ENCODE peak calls at places on chromosomes 5 and 9, in ten cellular contexts. M, F, N, D, U, H, X, P, B and R are unnamed samples.

GRCh38 chr5:171673328-171673727 is 112.3 kb upstream of the SMIM23 start:
- DNase-seq in B (no peak), F (no peak), D (no peak), H (no peak), P (no peak), X (no peak), M (no peak), N (no peak), U (no peak), R (no peak)

GRCh38 chr9:137669261-137669672 is 50.5 kb downstream of the EHMT1 start:
- DNase-seq in F (no peak), X (no peak), N (no peak), D (no peak), P (no peak), B (no peak), U (no peak), H (no peak), M (no peak), R (no peak)

GRCh38 chr5:39433838-39434237 is 9.1 kb upstream of the DAB2 start:
- DNase-seq in H (no peak), M (no peak), X (no peak), N (no peak), U (no peak), P (no peak), F (no peak), B (no peak), D (no peak), R (no peak)

GRCh38 chr5:62731011-62731410 is 152.4 kb downstream of the LRRC70 start:
- DNase-seq in U (no peak), H (no peak), B (no peak), N (no peak), D (no peak), F (no peak), X (no peak), P (no peak), M (no peak), R (no peak)

GRCh38 chr9:109793196-109793595 is 13.2 kb downstream of the PALM2AKAP2 start:
- DNase-seq in X (peak), B (no peak), H (no peak), N (peak), U (no peak), F (peak), P (no peak), M (peak), D (peak), R (no peak)

GRCh38 chr9:8859416-8859815 is 1059.8 kb upstream of the DMAC1 start:
- DNase-seq in D (no peak), P (no peak), H (no peak), B (no peak), X (no peak), M (no peak), U (no peak), F (peak), N (no peak), R (no peak)

GRCh38 chr9:105842023-105842644 is 147.8 kb downstream of the TMEM38B start:
- DNase-seq in N (no peak), P (no peak), D (peak), H (no peak), F (peak), M (peak), X (peak), U (peak), B (no peak), R (peak)

GRCh38 chr9:9275656-9276055 is 1337.1 kb downstream of the PTPRD start:
- DNase-seq in H (no peak), F (no peak), D (no peak), M (no peak), P (no peak), B (no peak), U (no peak), N (no peak), X (no peak), R (no peak)

GRCh38 chr9:107351382-107352045 is 68.4 kb downstream of the RAD23B start:
- DNase-seq in N (no peak), H (no peak), F (no peak), U (no peak), P (no peak), B (no peak), X (no peak), M (no peak), D (peak), R (no peak)

GRCh38 chr9:38039090-38039906 is 29.7 kb downstream of the SHB start:
- DNase-seq in N (no peak), D (no peak), F (peak), U (no peak), H (no peak), M (no peak), P (no peak), B (no peak), X (no peak), R (no peak)

GRCh38 chr9:4080889-4081548 is 218.8 kb downstream of the GLIS3 start:
- DNase-seq in H (no peak), P (peak), U (no peak), D (no peak), X (no peak), N (no peak), M (no peak), F (no peak), B (no peak), R (peak)

GRCh38 chr9:113488071-113488470 is 24.5 kb downstream of the RGS3 start:
- DNase-seq in P (no peak), M (no peak), F (no peak), U (no peak), X (no peak), H (no peak), D (peak), N (no peak), B (no peak), R (no peak)

GRCh38 chr9:103397868-103398600 is 402.9 kb downstream of the CYLC2 start:
- DNase-seq in H (peak), F (no peak), N (peak), X (no peak), M (peak), U (peak), D (peak), B (no peak), P (peak), R (no peak)

GRCh38 chr9:16499866-16500265 is 370.6 kb downstream of the BNC2 start:
- DNase-seq in P (no peak), M (no peak), U (no peak), B (no peak), H (no peak), D (peak), F (no peak), X (no peak), N (no peak), R (no peak)

GRCh38 chr5:154351566-154351965 is 94.2 kb upstream of the SAP30L start:
- DNase-seq in M (no peak), P (no peak), B (no peak), H (no peak), N (no peak), D (peak), F (no peak), X (no peak), U (no peak), R (no peak)

GRCh38 chr5:143442398-143442797 is 38.9 kb upstream of the NR3C1 start:
- DNase-seq in D (no peak), P (no peak), F (peak), U (no peak), B (no peak), M (no peak), N (no peak), X (no peak), H (no peak), R (no peak)

GRCh38 chr9:114461468-114461867 is 43.8 kb downstream of the WHRN start:
- DNase-seq in B (no peak), H (no peak), D (no peak), N (no peak), M (no peak), F (no peak), P (peak), U (no peak), X (no peak), R (no peak)

GRCh38 chr5:142016576-142016975 is 3.7 kb upstream of the GNPDA1 start:
- DNase-seq in D (no peak), X (no peak), F (no peak), B (no peak), N (no peak), P (no peak), H (no peak), U (no peak), M (no peak), R (no peak)

GRCh38 chr9:134591082-134591571 is 50.5 kb upstream of the COL5A1 start:
- DNase-seq in M (no peak), F (no peak), X (no peak), U (no peak), D (no peak), B (no peak), P (no peak), H (no peak), N (no peak), R (no peak)

GRCh38 chr9:115374724-115375268 is 256.8 kb upstream of the TNC start:
- DNase-seq in F (no peak), D (peak), N (no peak), B (no peak), P (no peak), H (no peak), M (no peak), U (no peak), X (no peak), R (no peak)

GRCh38 chr5:39517800-39518199 is 93.0 kb upstream of the DAB2 start:
- DNase-seq in M (peak), N (peak), U (no peak), X (peak), D (peak), P (no peak), B (no peak), H (no peak), F (peak), R (no peak)

GRCh38 chr5:102375256-102375655 is 79.2 kb upstream of the SLCO4C1 start:
- DNase-seq in D (no peak), X (no peak), P (no peak), N (no peak), B (no peak), H (no peak), U (no peak), F (no peak), M (no peak), R (no peak)

GRCh38 chr5:15555176-15555575 is 55.2 kb downstream of the FBXL7 start:
- DNase-seq in D (no peak), N (no peak), U (no peak), B (no peak), X (no peak), F (no peak), P (no peak), H (no peak), M (no peak), R (no peak)

GRCh38 chr9:127397722-127398647 is 1.0 kb downstream of the SLC2A8 start:
- DNase-seq in H (no peak), F (peak), X (no peak), N (peak), D (peak), U (peak), P (peak), M (peak), B (peak), R (peak)

GRCh38 chr5:88787856-88788255 is 95.1 kb downstream of the MEF2C start:
- DNase-seq in F (no peak), H (no peak), B (no peak), X (no peak), M (no peak), U (no peak), N (no peak), D (no peak), P (no peak), R (no peak)

GRCh38 chr5:756171-756570 is 28.4 kb downstream of the ZDHHC11B start:
- DNase-seq in F (no peak), P (peak), H (no peak), M (no peak), U (no peak), X (no peak), N (no peak), D (no peak), B (no peak), R (no peak)

GRCh38 chr5:115260248-115260647 is 2.4 kb downstream of the PGGT1B start:
- DNase-seq in P (no peak), F (no peak), X (no peak), D (peak), N (no peak), U (no peak), M (no peak), B (no peak), H (no peak), R (no peak)

GRCh38 chr9:20292002-20292401 is 330.3 kb downstream of the MLLT3 start:
- DNase-seq in X (no peak), M (peak), N (peak), F (peak), P (no peak), B (no peak), H (no peak), D (peak), U (no peak), R (no peak)

GRCh38 chr9:3875371-3876132 is 349.8 kb upstream of the RFX3 start:
- DNase-seq in H (no peak), D (peak), U (no peak), N (no peak), P (no peak), F (peak), X (peak), M (peak), B (no peak), R (no peak)

GRCh38 chr5:169160405-169160901 is 140.5 kb downstream of the SLIT3 start:
- DNase-seq in B (no peak), N (no peak), H (no peak), D (peak), U (no peak), M (no peak), P (no peak), F (peak), X (no peak), R (no peak)

GRCh38 chr5:104412649-104413240 is 850.2 kb upstream of the NUDT12 start:
- DNase-seq in F (peak), H (peak), D (peak), P (peak), U (peak), X (no peak), B (no peak), M (peak), N (peak), R (peak)
- TF ChIP-seq CTCF in F (peak), H (peak), D (peak), P (peak), U (peak), X (peak), B (no peak), M (peak), N (peak), R (peak)

DNA sequence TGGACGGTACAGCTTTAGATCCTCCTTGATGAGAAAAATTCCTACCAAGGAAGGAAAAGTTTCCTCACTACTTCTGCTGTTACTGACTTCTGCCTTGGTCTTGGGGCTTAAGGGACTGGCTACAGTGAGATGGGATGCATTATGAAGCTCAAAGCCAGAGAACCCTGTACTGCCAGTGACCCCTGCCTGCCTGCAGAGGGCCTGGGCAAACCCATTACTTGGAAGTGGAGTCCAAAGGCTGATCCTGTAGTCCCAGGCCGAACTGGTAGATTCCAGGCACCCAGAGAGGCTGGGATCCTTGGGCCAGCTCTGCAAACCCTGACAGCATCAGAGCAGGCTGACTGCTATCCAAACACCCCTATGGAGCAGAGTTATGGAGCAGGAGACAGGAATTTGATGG is 25.7 kb upstream of the NR5A1 start:
- DNase-seq in U (no peak), N (no peak), F (no peak), P (peak), M (no peak), B (no peak), H (no peak), X (no peak), D (no peak), R (no peak)
- TF ChIP-seq CTCF in U (no peak), N (no peak), F (no peak), P (peak), M (no peak), B (no peak), H (peak), X (no peak), D (no peak), R (no peak)

GRCh38 chr5:7391215-7391614 is 4.7 kb upstream of the ADCY2 start:
- DNase-seq in P (no peak), H (no peak), F (no peak), B (no peak), X (no peak), N (no peak), D (no peak), M (no peak), U (no peak), R (no peak)
- TF ChIP-seq CTCF in P (peak), H (peak), F (no peak), B (no peak), X (no peak), N (no peak), D (no peak), M (no peak), U (peak), R (no peak)

GRCh38 chr5:73437126-73438047 is 11.2 kb downstream of the FOXD1 start:
- DNase-seq in X (no peak), B (no peak), P (peak), D (peak), M (peak), H (no peak), F (peak), U (peak), N (no peak), R (peak)
- TF ChIP-seq CTCF in X (peak), B (no peak), P (peak), D (no peak), M (peak), H (peak), F (peak), U (peak), N (peak), R (no peak)

GRCh38 chr9:123102380-123103113 is 69.1 kb downstream of the GPR21 start:
- DNase-seq in U (peak), X (no peak), D (peak), H (no peak), N (no peak), F (no peak), P (no peak), M (no peak), B (no peak), R (no peak)
- TF ChIP-seq CTCF in U (peak), X (peak), D (peak), H (no peak), N (no peak), F (peak), P (peak), M (no peak), B (no peak), R (peak)

GRCh38 chr5:29005386-29005785 is 1967.0 kb upstream of the CDH9 start:
- DNase-seq in F (no peak), P (no peak), B (no peak), N (no peak), D (no peak), X (no peak), M (no peak), H (no peak), U (peak), R (peak)

GRCh38 chr5:29002481-29002880 is 1964.1 kb upstream of the CDH9 start:
- DNase-seq in B (no peak), X (no peak), U (no peak), N (no peak), P (no peak), D (no peak), H (no peak), M (no peak), F (no peak), R (no peak)

DNA sequence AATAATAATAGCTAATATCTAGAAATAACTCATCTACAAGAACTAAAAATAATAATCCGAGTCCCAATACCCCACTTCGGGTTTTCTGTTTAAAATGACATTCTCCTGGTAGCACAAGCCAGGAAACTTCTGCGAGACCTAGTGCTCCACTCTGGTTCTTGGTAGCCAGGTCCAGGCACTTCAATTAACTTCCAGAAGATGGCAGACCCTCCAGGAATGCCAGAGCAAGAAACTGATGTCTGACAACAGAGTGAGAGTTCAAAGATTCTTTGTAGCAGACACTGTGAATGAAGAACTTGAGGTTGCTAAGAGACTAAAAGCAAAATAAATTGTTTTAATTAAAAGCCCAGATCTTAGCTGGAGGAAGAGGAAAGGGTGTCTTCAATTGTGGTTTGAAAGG is 1963.3 kb upstream of the CDH9 start:
- DNase-seq in B (no peak), F (no peak), X (no peak), M (no peak), U (peak), P (peak), H (no peak), N (no peak), D (no peak), R (peak)
- TF ChIP-seq CTCF in B (no peak), F (no peak), X (no peak), M (no peak), U (peak), P (peak), H (peak), N (no peak), D (no peak), R (no peak)

GRCh38 chr9:117411547-117411946 is 3.3 kb downstream of the ASTN2 start:
- DNase-seq in H (no peak), P (peak), X (no peak), N (peak), D (peak), F (peak), B (no peak), U (peak), M (peak), R (peak)
- TF ChIP-seq CTCF in H (peak), P (peak), X (peak), N (peak), D (peak), F (peak), B (no peak), U (peak), M (peak), R (peak)

GRCh38 chr5:93581738-93582414 is 857 bp upstream of the NR2F1-AS1 start:
- DNase-seq in X (peak), H (no peak), U (no peak), B (no peak), M (no peak), F (peak), P (no peak), N (peak), D (peak), R (no peak)
- TF ChIP-seq CTCF in X (no peak), H (no peak), U (no peak), B (no peak), M (no peak), F (no peak), P (no peak), N (no peak), D (no peak), R (no peak)

GRCh38 chr9:133429641-133430161 is 7.5 kb downstream of the ADAMTS13 start:
- DNase-seq in F (peak), M (peak), B (no peak), D (no peak), U (peak), P (peak), H (no peak), X (no peak), N (no peak), R (peak)
- TF ChIP-seq CTCF in F (peak), M (peak), B (no peak), D (no peak), U (peak), P (peak), H (peak), X (peak), N (peak), R (no peak)

DNA sequence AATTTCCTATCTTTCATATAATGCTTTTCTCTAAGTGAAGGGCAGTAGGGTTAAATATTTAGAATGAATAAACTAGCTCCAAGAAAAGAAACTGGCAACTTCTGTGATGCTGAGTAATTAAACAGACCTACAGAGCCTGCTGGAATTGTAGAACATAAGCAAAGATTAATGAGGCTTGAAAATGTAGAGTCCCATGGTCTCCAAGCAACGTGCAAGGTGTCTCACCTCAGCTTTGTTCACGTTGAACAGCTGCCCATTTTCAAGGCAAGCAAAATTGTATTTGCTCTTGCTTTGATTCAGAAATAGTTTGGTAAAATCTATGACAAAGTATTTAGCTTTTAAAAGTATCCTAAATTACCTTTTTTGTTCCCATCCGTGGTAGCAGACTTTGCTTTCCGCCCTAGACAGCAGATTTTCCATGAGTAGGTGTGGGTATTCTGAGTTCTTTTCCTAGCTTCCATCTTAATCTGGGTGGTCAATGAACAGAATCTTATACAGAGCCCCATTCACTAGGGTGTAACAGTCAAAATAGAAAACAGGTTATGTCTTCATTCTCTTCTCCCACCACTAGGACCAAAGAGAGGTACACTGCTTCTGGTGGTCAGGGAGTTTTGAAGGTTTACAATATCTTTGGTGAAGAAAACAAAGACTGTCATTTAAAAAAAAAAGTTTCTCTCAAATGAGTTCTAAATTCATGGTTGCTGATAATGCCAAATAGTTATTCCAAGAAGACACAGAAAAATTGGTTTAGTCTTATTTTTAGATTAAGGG is 52.1 kb upstream of the TYRP1 start:
- DNase-seq in X (no peak), U (no peak), H (no peak), D (no peak), M (no peak), P (no peak), B (no peak), F (no peak), N (no peak), R (no peak)
- TF ChIP-seq CTCF in X (no peak), U (no peak), H (no peak), D (no peak), M (no peak), P (peak), B (no peak), F (no peak), N (no peak), R (peak)